ENCODE peak calls at places on chromosomes 4 and X, in nine cellular contexts. One of them, this sample, is unnamed.

GRCh38 chrX:134801267-134801666 is 143.0 kb upstream of the PLAC1 start:
- DNase-seq in stimulated activated naive CD4-positive, alpha-beta T cell treated with Interleukin-2 at 50 U/mL for 16 hours: no peak
- DNase-seq in CD8-positive, alpha-beta T cell: no peak
- DNase-seq in NCI-H510A treated with DMSO at 0.1 percent for 48 hours: no peak
- DNase-seq in heart left ventricle: no peak
- DNase-seq in RWPE1: no peak
- DNase-seq in NCI-H460: no peak
- DNase-seq in kidney tubule cell: peak
- DNase-seq in AG20443: no peak
- DNase-seq in this sample: no peak

GRCh38 chr4:7075962-7076693 is 8.3 kb upstream of the GRPEL1 start:
- DNase-seq in AG20443: peak
- DNase-seq in heart left ventricle: no peak
- DNase-seq in kidney tubule cell: no peak
- DNase-seq in CD8-positive, alpha-beta T cell: no peak
- DNase-seq in NCI-H460: no peak
- DNase-seq in NCI-H510A treated with DMSO at 0.1 percent for 48 hours: no peak
- DNase-seq in RWPE1: no peak
- DNase-seq in stimulated activated naive CD4-positive, alpha-beta T cell treated with Interleukin-2 at 50 U/mL for 16 hours: no peak
- DNase-seq in this sample: no peak

GRCh38 chr4:10623241-10623640 is 61.3 kb downstream of the CLNK start:
- DNase-seq in RWPE1: no peak
- DNase-seq in CD8-positive, alpha-beta T cell: no peak
- DNase-seq in kidney tubule cell: no peak
- DNase-seq in heart left ventricle: no peak
- DNase-seq in stimulated activated naive CD4-positive, alpha-beta T cell treated with Interleukin-2 at 50 U/mL for 16 hours: no peak
- DNase-seq in AG20443: no peak
- DNase-seq in NCI-H460: no peak
- DNase-seq in NCI-H510A treated with DMSO at 0.1 percent for 48 hours: no peak
- DNase-seq in this sample: no peak

GRCh38 chr4:177220376-177220775 is 89.3 kb upstream of the NEIL3 start:
- DNase-seq in RWPE1: peak
- DNase-seq in CD8-positive, alpha-beta T cell: no peak
- DNase-seq in AG20443: peak
- DNase-seq in NCI-H510A treated with DMSO at 0.1 percent for 48 hours: no peak
- DNase-seq in kidney tubule cell: peak
- DNase-seq in stimulated activated naive CD4-positive, alpha-beta T cell treated with Interleukin-2 at 50 U/mL for 16 hours: no peak
- DNase-seq in NCI-H460: no peak
- DNase-seq in heart left ventricle: no peak
- DNase-seq in this sample: no peak

GRCh38 chrX:154020500-154021115 is 906 bp upstream of the IRAK1 start:
- DNase-seq in AG20443: no peak
- DNase-seq in kidney tubule cell: no peak
- DNase-seq in RWPE1: no peak
- DNase-seq in stimulated activated naive CD4-positive, alpha-beta T cell treated with Interleukin-2 at 50 U/mL for 16 hours: no peak
- DNase-seq in NCI-H460: no peak
- DNase-seq in heart left ventricle: no peak
- DNase-seq in CD8-positive, alpha-beta T cell: no peak
- DNase-seq in NCI-H510A treated with DMSO at 0.1 percent for 48 hours: peak
- DNase-seq in this sample: no peak

GRCh38 chr4:100359433-100359832 is 158.4 kb downstream of the EMCN start:
- DNase-seq in heart left ventricle: no peak
- DNase-seq in RWPE1: no peak
- DNase-seq in NCI-H460: no peak
- DNase-seq in kidney tubule cell: no peak
- DNase-seq in CD8-positive, alpha-beta T cell: no peak
- DNase-seq in stimulated activated naive CD4-positive, alpha-beta T cell treated with Interleukin-2 at 50 U/mL for 16 hours: no peak
- DNase-seq in NCI-H510A treated with DMSO at 0.1 percent for 48 hours: no peak
- DNase-seq in AG20443: no peak
- DNase-seq in this sample: no peak

GRCh38 chr4:132542228-132542627 is 606.9 kb upstream of the PCDH10 start:
- DNase-seq in CD8-positive, alpha-beta T cell: no peak
- DNase-seq in RWPE1: no peak
- DNase-seq in heart left ventricle: no peak
- DNase-seq in kidney tubule cell: no peak
- DNase-seq in AG20443: no peak
- DNase-seq in NCI-H460: no peak
- DNase-seq in stimulated activated naive CD4-positive, alpha-beta T cell treated with Interleukin-2 at 50 U/mL for 16 hours: no peak
- DNase-seq in NCI-H510A treated with DMSO at 0.1 percent for 48 hours: no peak
- DNase-seq in this sample: no peak

GRCh38 chr4:32219306-32220075 is 1499.3 kb downstream of the PCDH7 start:
- DNase-seq in NCI-H460: no peak
- DNase-seq in heart left ventricle: no peak
- DNase-seq in RWPE1: no peak
- DNase-seq in kidney tubule cell: no peak
- DNase-seq in AG20443: no peak
- DNase-seq in CD8-positive, alpha-beta T cell: no peak
- DNase-seq in NCI-H510A treated with DMSO at 0.1 percent for 48 hours: no peak
- DNase-seq in stimulated activated naive CD4-positive, alpha-beta T cell treated with Interleukin-2 at 50 U/mL for 16 hours: no peak
- DNase-seq in this sample: no peak

GRCh38 chr4:148116264-148116663 is 325.9 kb downstream of the NR3C2 start:
- DNase-seq in AG20443: no peak
- DNase-seq in NCI-H510A treated with DMSO at 0.1 percent for 48 hours: no peak
- DNase-seq in NCI-H460: no peak
- DNase-seq in heart left ventricle: no peak
- DNase-seq in RWPE1: no peak
- DNase-seq in stimulated activated naive CD4-positive, alpha-beta T cell treated with Interleukin-2 at 50 U/mL for 16 hours: no peak
- DNase-seq in kidney tubule cell: no peak
- DNase-seq in CD8-positive, alpha-beta T cell: no peak
- DNase-seq in this sample: no peak

GRCh38 chrX:69906447-69906846 is 143.3 kb downstream of the AWAT2 start:
- DNase-seq in CD8-positive, alpha-beta T cell: no peak
- DNase-seq in heart left ventricle: no peak
- DNase-seq in stimulated activated naive CD4-positive, alpha-beta T cell treated with Interleukin-2 at 50 U/mL for 16 hours: no peak
- DNase-seq in NCI-H460: no peak
- DNase-seq in NCI-H510A treated with DMSO at 0.1 percent for 48 hours: no peak
- DNase-seq in kidney tubule cell: no peak
- DNase-seq in RWPE1: no peak
- DNase-seq in AG20443: no peak
- DNase-seq in this sample: no peak

GRCh38 chrX:137771537-137771936 is 205.6 kb downstream of the ZIC3 start:
- DNase-seq in stimulated activated naive CD4-positive, alpha-beta T cell treated with Interleukin-2 at 50 U/mL for 16 hours: no peak
- DNase-seq in RWPE1: no peak
- DNase-seq in NCI-H460: no peak
- DNase-seq in heart left ventricle: no peak
- DNase-seq in AG20443: no peak
- DNase-seq in kidney tubule cell: no peak
- DNase-seq in NCI-H510A treated with DMSO at 0.1 percent for 48 hours: no peak
- DNase-seq in CD8-positive, alpha-beta T cell: no peak
- DNase-seq in this sample: no peak

GRCh38 chr4:150072471-150072870 is 5.8 kb upstream of the DCLK2 start:
- DNase-seq in kidney tubule cell: no peak
- DNase-seq in NCI-H460: peak
- DNase-seq in CD8-positive, alpha-beta T cell: no peak
- DNase-seq in AG20443: no peak
- DNase-seq in stimulated activated naive CD4-positive, alpha-beta T cell treated with Interleukin-2 at 50 U/mL for 16 hours: no peak
- DNase-seq in RWPE1: no peak
- DNase-seq in NCI-H510A treated with DMSO at 0.1 percent for 48 hours: no peak
- DNase-seq in heart left ventricle: no peak
- DNase-seq in this sample: no peak

GRCh38 chrX:65821721-65822496 is 154.5 kb downstream of the MSN start:
- DNase-seq in kidney tubule cell: no peak
- DNase-seq in NCI-H460: no peak
- DNase-seq in heart left ventricle: peak
- DNase-seq in AG20443: no peak
- DNase-seq in CD8-positive, alpha-beta T cell: peak
- DNase-seq in stimulated activated naive CD4-positive, alpha-beta T cell treated with Interleukin-2 at 50 U/mL for 16 hours: peak
- DNase-seq in RWPE1: no peak
- DNase-seq in NCI-H510A treated with DMSO at 0.1 percent for 48 hours: no peak
- DNase-seq in this sample: no peak

GRCh38 chr4:112589207-112589606 is 47.5 kb downstream of the ZGRF1 start:
- DNase-seq in AG20443: peak
- DNase-seq in CD8-positive, alpha-beta T cell: no peak
- DNase-seq in NCI-H460: no peak
- DNase-seq in RWPE1: no peak
- DNase-seq in kidney tubule cell: peak
- DNase-seq in heart left ventricle: no peak
- DNase-seq in stimulated activated naive CD4-positive, alpha-beta T cell treated with Interleukin-2 at 50 U/mL for 16 hours: no peak
- DNase-seq in NCI-H510A treated with DMSO at 0.1 percent for 48 hours: no peak
- DNase-seq in this sample: no peak